ENCODE peak calls at places on chromosome 22, in eight cellular contexts. U is fibroblast of pulmonary artery, R is heart right ventricle, F is colonic mucosa, W is right atrium auricular region, N is esophagus muscularis mucosa, G is fibroblast of mammary gland, E is Calu3. K is an unnamed sample.

GRCh38 chr22:28736296-28737155 is 5.1 kb downstream of the CHEK2 start:
- DNase-seq in U (no peak), R (no peak), F (no peak), W (no peak), N (no peak), G (no peak), E (no peak), K (no peak)

GRCh38 chr22:39283312-39284141 is 35.9 kb downstream of the RPL3 start:
- DNase-seq in U (peak; percentile 38), R (peak; percentile 72), F (no peak), W (peak; percentile 80), N (no peak), G (no peak), E (peak; percentile 90), K (no peak)

GRCh38 chr22:20953668-20954500 is 13.2 kb upstream of the AIFM3 start:
- DNase-seq in U (peak; percentile 75), R (no peak), F (no peak), W (peak; percentile 65), N (no peak), G (peak; percentile 71), E (no peak), K (no peak)

GRCh38 chr22:20430641-20431519 is 6.7 kb downstream of the SCARF2 start:
- DNase-seq in U (no peak), R (peak; percentile 44), F (peak; percentile 40), W (peak; percentile 56), N (no peak), G (no peak), E (peak; percentile 75), K (no peak)

GRCh38 chr22:35154937-35155387 is 89.0 kb downstream of the ISX start:
- DNase-seq in U (peak; percentile 53), R (peak; percentile 31), F (peak; percentile 67), W (no peak), N (no peak), G (peak; percentile 44), E (peak; percentile 82), K (no peak)

GRCh38 chr22:28019360-28019759 is 100.3 kb upstream of the PITPNB start:
- DNase-seq in U (no peak), R (no peak), F (no peak), W (no peak), N (no peak), G (no peak), E (no peak), K (no peak)

GRCh38 chr22:21739828-21740377 is 4.3 kb upstream of the YPEL1 start:
- DNase-seq in U (no peak), R (no peak), F (no peak), W (no peak), N (no peak), G (no peak), E (no peak), K (no peak)

GRCh38 chr22:42360348-42360747 is 71.9 kb downstream of the NFAM1 start:
- DNase-seq in U (no peak), R (no peak), F (no peak), W (no peak), N (no peak), G (no peak), E (no peak), K (no peak)

GRCh38 chr22:39574779-39575551 is 4.4 kb downstream of the CACNA1I start:
- DNase-seq in U (peak; percentile 66), R (no peak), F (no peak), W (no peak), N (no peak), G (peak; percentile 93), E (peak; percentile 64), K (no peak)

GRCh38 chr22:20582171-20582511 is 74.7 kb downstream of the MED15 start:
- DNase-seq in U (no peak), R (no peak), F (no peak), W (no peak), N (no peak), G (no peak), E (no peak), K (no peak)

GRCh38 chr22:20016734-20017621 is at the start of gene ARVCF:
- DNase-seq in U (peak; percentile 89), R (peak; percentile 94), F (peak; percentile 94), W (peak; percentile 93), N (peak; percentile 96), G (peak; percentile 81), E (peak; percentile 95), K (peak; percentile 96)

GRCh38 chr22:28142361-28142801 is 223.3 kb upstream of the PITPNB start:
- DNase-seq in U (peak; percentile 95), R (no peak), F (no peak), W (no peak), N (no peak), G (peak; percentile 92), E (no peak), K (no peak)

GRCh38 chr22:31148953-31149627 is 8.8 kb upstream of the PLA2G3 start:
- DNase-seq in U (peak; percentile 90), R (peak; percentile 72), F (peak; percentile 76), W (peak; percentile 86), N (no peak), G (peak; percentile 75), E (peak; percentile 78), K (peak; percentile 92)

GRCh38 chr22:40346178-40347064 is at the start of gene ADSL:
- DNase-seq in U (peak; percentile 83), R (peak; percentile 90), F (peak; percentile 93), W (peak; percentile 85), N (peak; percentile 97), G (peak; percentile 78), E (peak; percentile 93), K (peak; percentile 95)

DNA sequence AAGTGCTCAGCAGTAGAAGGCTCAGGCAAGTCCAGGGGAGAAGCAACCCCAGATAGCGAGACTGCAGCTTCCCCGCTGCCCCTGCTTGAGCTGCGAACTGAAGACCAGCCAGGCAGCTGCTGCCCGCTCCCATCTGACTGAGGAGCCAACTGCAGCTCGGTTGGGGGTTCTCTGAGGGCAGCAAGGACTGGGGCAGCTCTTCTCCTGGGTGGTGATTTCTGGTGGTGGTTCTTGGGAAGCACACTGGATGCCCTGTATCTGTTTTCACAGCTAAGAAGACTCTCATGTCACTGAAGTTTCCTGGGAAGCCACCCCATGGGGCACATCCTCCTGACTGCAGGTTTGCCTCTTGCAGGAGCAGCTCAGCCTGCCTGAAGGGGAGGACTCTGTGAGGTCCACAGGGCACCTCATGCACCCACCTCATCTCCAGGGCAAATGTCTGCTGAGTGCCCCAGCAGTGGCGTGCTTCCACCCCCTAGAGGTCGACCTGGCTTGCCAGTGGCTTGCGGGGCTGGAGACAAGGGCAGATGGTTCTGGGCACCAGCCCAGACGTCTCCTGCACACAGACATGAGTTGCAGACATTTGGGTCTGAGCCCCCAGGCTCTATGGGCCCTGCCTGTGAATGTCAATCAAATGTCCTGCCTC is 801.1 kb downstream of the BRD1 start:
- DNase-seq in U (no peak), R (no peak), F (no peak), W (no peak), N (no peak), G (no peak), E (no peak), K (no peak)
- TF ChIP-seq CTCF in U (no peak), R (no peak), F (no peak), W (peak; percentile 35), N (no peak), G (no peak), E (no peak), K (no peak)

GRCh38 chr22:37226514-37226913 is 14.2 kb upstream of the SSTR3 start:
- DNase-seq in U (no peak), R (no peak), F (no peak), W (no peak), N (no peak), G (no peak), E (no peak), K (no peak)

GRCh38 chr22:37224757-37225420 is 12.6 kb upstream of the SSTR3 start:
- DNase-seq in U (no peak), R (no peak), F (no peak), W (no peak), N (no peak), G (no peak), E (no peak), K (no peak)

GRCh38 chr22:37223965-37224551 is 11.8 kb upstream of the SSTR3 start:
- DNase-seq in U (no peak), R (no peak), F (no peak), W (no peak), N (no peak), G (no peak), E (no peak), K (no peak)

GRCh38 chr22:37226087-37226486 is 13.8 kb upstream of the SSTR3 start:
- DNase-seq in U (no peak), R (no peak), F (no peak), W (no peak), N (no peak), G (no peak), E (no peak), K (no peak)

DNA sequence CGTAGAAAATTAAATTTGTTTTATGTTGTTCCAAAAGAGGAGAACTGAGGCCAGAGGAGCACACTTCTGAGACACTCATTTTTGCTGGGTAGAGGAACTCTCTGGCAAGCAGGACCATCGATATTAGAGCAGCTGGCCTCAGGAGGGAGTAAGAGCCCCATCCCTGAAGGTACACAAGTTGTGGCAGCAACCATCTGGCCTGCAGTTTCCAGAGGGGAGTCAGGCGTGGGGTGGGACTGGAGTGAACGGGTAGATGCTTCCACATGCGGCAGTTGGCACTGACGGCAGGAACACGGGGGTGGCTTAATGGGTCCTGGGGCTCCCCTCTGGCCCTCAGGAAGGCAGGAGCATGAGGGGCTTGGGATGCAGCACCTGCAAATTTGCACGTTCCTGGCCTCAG is 13.2 kb upstream of the SSTR3 start:
- DNase-seq in U (no peak), R (no peak), F (no peak), W (no peak), N (no peak), G (no peak), E (no peak), K (no peak)
- TF ChIP-seq CTCF in U (peak; percentile 11), R (no peak), F (no peak), W (no peak), N (no peak), G (peak; percentile 10), E (no peak), K (peak; percentile 18)

GRCh38 chr22:44051961-44052360 is 27.9 kb downstream of the PARVB start:
- DNase-seq in U (no peak), R (no peak), F (no peak), W (no peak), N (no peak), G (no peak), E (no peak), K (no peak)

GRCh38 chr22:44047891-44048301 is 23.8 kb downstream of the PARVB start:
- DNase-seq in U (no peak), R (no peak), F (no peak), W (no peak), N (no peak), G (no peak), E (no peak), K (no peak)

GRCh38 chr22:44046485-44047141 is 22.5 kb downstream of the PARVB start:
- DNase-seq in U (no peak), R (peak; percentile 48), F (no peak), W (no peak), N (no peak), G (no peak), E (no peak), K (no peak)

GRCh38 chr22:44049369-44050231 is 25.5 kb downstream of the PARVB start:
- DNase-seq in U (no peak), R (no peak), F (no peak), W (no peak), N (no peak), G (no peak), E (no peak), K (no peak)

GRCh38 chr22:44050766-44051747 is 27.0 kb downstream of the PARVB start:
- DNase-seq in U (no peak), R (no peak), F (no peak), W (no peak), N (no peak), G (no peak), E (no peak), K (no peak)
- TF ChIP-seq CTCF in U (no peak), R (no peak), F (no peak), W (no peak), N (no peak), G (no peak), E (no peak), K (no peak)

GRCh38 chr22:32850157-32850556 is 48.7 kb downstream of the TIMP3 start:
- DNase-seq in U (no peak), R (no peak), F (no peak), W (no peak), N (no peak), G (no peak), E (no peak), K (no peak)
- TF ChIP-seq CTCF in U (no peak), R (no peak), F (no peak), W (no peak), N (no peak), G (no peak), E (no peak), K (no peak)

K was measured in osteocyte.